ENCODE peak calls at places on chromosome 15, in four cellular contexts. One of them, this sample, is unnamed.

GRCh38 chr15:66097151-66098018 is 156.2 kb downstream of the MEGF11 start:
- DNase-seq in GM12865: no peak
- DNase-seq in GM23248: peak
- DNase-seq in aorta: no peak
- DNase-seq in this sample: peak

GRCh38 chr15:66832679-66833078 is 130.6 kb downstream of the SMAD6 start:
- DNase-seq in GM12865: no peak
- DNase-seq in GM23248: peak
- DNase-seq in aorta: no peak
- DNase-seq in this sample: no peak

GRCh38 chr15:61327019-61327631 is 98.0 kb upstream of the RORA start:
- DNase-seq in GM12865: peak
- DNase-seq in GM23248: no peak
- DNase-seq in aorta: no peak
- DNase-seq in this sample: no peak

GRCh38 chr15:32706704-32707103 is 11.1 kb upstream of the GREM1 start:
- DNase-seq in GM12865: no peak
- DNase-seq in GM23248: peak
- DNase-seq in aorta: no peak
- DNase-seq in this sample: peak

GRCh38 chr15:73856458-73857192 is 16.7 kb upstream of the TBC1D21 start:
- DNase-seq in aorta: no peak
- DNase-seq in GM12865: no peak
- DNase-seq in GM23248: no peak
- DNase-seq in this sample: no peak

GRCh38 chr15:72116680-72117447 is 1.1 kb downstream of the MYO9A start:
- DNase-seq in GM12865: peak
- DNase-seq in aorta: no peak
- DNase-seq in GM23248: peak
- DNase-seq in this sample: peak

GRCh38 chr15:60871731-60872130 is 357.4 kb downstream of the RORA start:
- DNase-seq in GM12865: no peak
- DNase-seq in GM23248: peak
- DNase-seq in aorta: no peak
- DNase-seq in this sample: no peak

GRCh38 chr15:65621638-65622037 is at the start of gene SLC24A1:
- DNase-seq in GM23248: no peak
- DNase-seq in GM12865: no peak
- DNase-seq in aorta: no peak
- DNase-seq in this sample: no peak

GRCh38 chr15:73127302-73127936 is 75.2 kb downstream of the NEO1 start:
- DNase-seq in aorta: no peak
- DNase-seq in GM23248: peak
- DNase-seq in GM12865: peak
- DNase-seq in this sample: peak

GRCh38 chr15:32148833-32149555 is 118.7 kb downstream of the CHRNA7 start:
- DNase-seq in GM23248: no peak
- DNase-seq in GM12865: no peak
- DNase-seq in aorta: no peak
- DNase-seq in this sample: no peak

GRCh38 chr15:52040167-52040900 is 21.3 kb downstream of the MAPK6 start:
- DNase-seq in GM23248: peak
- DNase-seq in aorta: no peak
- DNase-seq in GM12865: no peak
- DNase-seq in this sample: peak

GRCh38 chr15:77034620-77035467 is 36.1 kb downstream of the TSPAN3 start:
- DNase-seq in aorta: peak
- DNase-seq in GM12865: peak
- DNase-seq in GM23248: peak
- DNase-seq in this sample: peak

GRCh38 chr15:48862705-48863104 is 15.2 kb upstream of the EID1 start:
- DNase-seq in aorta: no peak
- DNase-seq in GM23248: no peak
- DNase-seq in GM12865: peak
- DNase-seq in this sample: no peak

GRCh38 chr15:78306176-78306774 is 6.9 kb upstream of the SKIC8 start:
- DNase-seq in aorta: no peak
- DNase-seq in GM23248: peak
- DNase-seq in GM12865: no peak
- DNase-seq in this sample: no peak

GRCh38 chr15:63089260-63090043 is 32.2 kb upstream of the LACTB start:
- DNase-seq in GM12865: no peak
- DNase-seq in aorta: no peak
- DNase-seq in GM23248: peak
- DNase-seq in this sample: peak

GRCh38 chr15:74179101-74179841 is 5.8 kb downstream of the ISLR start:
- DNase-seq in GM23248: peak
- DNase-seq in GM12865: no peak
- DNase-seq in aorta: peak
- DNase-seq in this sample: peak

GRCh38 chr15:58517682-58518525 is 86.1 kb downstream of the LIPC start:
- DNase-seq in GM23248: no peak
- DNase-seq in aorta: no peak
- DNase-seq in GM12865: peak
- DNase-seq in this sample: no peak

GRCh38 chr15:59283717-59284336 is 77.2 kb downstream of the LDHAL6B start:
- DNase-seq in aorta: no peak
- DNase-seq in GM12865: no peak
- DNase-seq in GM23248: no peak
- DNase-seq in this sample: no peak

GRCh38 chr15:44492040-44492439 is 44.9 kb upstream of the EIF3J start:
- DNase-seq in GM12865: no peak
- DNase-seq in aorta: peak
- DNase-seq in GM23248: no peak
- DNase-seq in this sample: no peak

GRCh38 chr15:74978503-74978902 is 16.9 kb upstream of the SCAMP5 start:
- DNase-seq in GM23248: peak
- DNase-seq in GM12865: no peak
- DNase-seq in aorta: no peak
- DNase-seq in this sample: peak

GRCh38 chr15:23629234-23629805 is 18.3 kb downstream of the MAGEL2 start:
- DNase-seq in aorta: no peak
- DNase-seq in GM23248: peak
- DNase-seq in GM12865: no peak
- DNase-seq in this sample: peak

GRCh38 chr15:51853987-51854386 is 24.5 kb downstream of the TMOD3 start:
- DNase-seq in GM12865: no peak
- DNase-seq in GM23248: peak
- DNase-seq in aorta: no peak
- DNase-seq in this sample: no peak

GRCh38 chr15:70410371-70410975 is 312.8 kb upstream of the TLE3 start:
- DNase-seq in GM23248: no peak
- DNase-seq in GM12865: no peak
- DNase-seq in aorta: no peak
- DNase-seq in this sample: no peak

GRCh38 chr15:78405336-78405924 is 32.6 kb upstream of the IREB2 start:
- DNase-seq in GM23248: no peak
- DNase-seq in GM12865: no peak
- DNase-seq in aorta: peak
- DNase-seq in this sample: no peak

GRCh38 chr15:34437687-34438086 is at the start of gene GOLGA8A:
- DNase-seq in GM23248: peak
- DNase-seq in aorta: peak
- DNase-seq in GM12865: peak
- DNase-seq in this sample: peak

GRCh38 chr15:63572749-63573464 is 24.3 kb upstream of the FBXL22 start:
- DNase-seq in aorta: no peak
- DNase-seq in GM12865: no peak
- DNase-seq in GM23248: no peak
- DNase-seq in this sample: no peak

GRCh38 chr15:95988574-95988887 is 342.0 kb upstream of the NR2F2 start:
- DNase-seq in GM23248: peak
- DNase-seq in aorta: no peak
- DNase-seq in GM12865: peak
- DNase-seq in this sample: no peak

GRCh38 chr15:85118581-85118980 is 136.9 kb downstream of the PDE8A start:
- DNase-seq in GM12865: no peak
- DNase-seq in GM23248: no peak
- DNase-seq in aorta: no peak
- DNase-seq in this sample: no peak

GRCh38 chr15:32803631-32804030 is 85.8 kb downstream of the GREM1 start:
- DNase-seq in aorta: no peak
- DNase-seq in GM12865: no peak
- DNase-seq in GM23248: peak
- DNase-seq in this sample: no peak

GRCh38 chr15:33126559-33127290 is 67.8 kb downstream of the FMN1 start:
- DNase-seq in GM12865: peak
- DNase-seq in GM23248: peak
- DNase-seq in aorta: peak
- DNase-seq in this sample: peak

GRCh38 chr15:60392601-60392985 is 5.2 kb downstream of the ANXA2 start:
- DNase-seq in GM12865: peak
- DNase-seq in aorta: no peak
- DNase-seq in GM23248: peak
- DNase-seq in this sample: peak

GRCh38 chr15:87871130-87871737 is 385.3 kb downstream of the NTRK3 start:
- DNase-seq in aorta: no peak
- DNase-seq in GM12865: no peak
- DNase-seq in GM23248: peak
- DNase-seq in this sample: peak

GRCh38 chr15:48358681-48359152 is 27.5 kb downstream of the DUT start:
- DNase-seq in GM23248: peak
- DNase-seq in aorta: no peak
- DNase-seq in GM12865: peak
- DNase-seq in this sample: no peak

GRCh38 chr15:57375827-57376694 is at the start of gene CGNL1:
- DNase-seq in GM23248: peak
- DNase-seq in GM12865: no peak
- DNase-seq in aorta: peak
- DNase-seq in this sample: peak

GRCh38 chr15:43525131-43525530 is 7.7 kb downstream of the MAP1A start:
- DNase-seq in aorta: no peak
- DNase-seq in GM23248: no peak
- DNase-seq in GM12865: no peak
- DNase-seq in this sample: peak

GRCh38 chr15:47066386-47066785 is 650.9 kb upstream of the SEMA6D start:
- DNase-seq in aorta: no peak
- DNase-seq in GM23248: no peak
- DNase-seq in GM12865: no peak
- DNase-seq in this sample: no peak

GRCh38 chr15:66941231-66941711 is 124.1 kb upstream of the SMAD3 start:
- DNase-seq in GM23248: peak
- DNase-seq in aorta: no peak
- DNase-seq in GM12865: no peak
- DNase-seq in this sample: no peak

GRCh38 chr15:97995881-97996603 is 35.5 kb downstream of the ARRDC4 start:
- DNase-seq in GM23248: peak
- DNase-seq in GM12865: peak
- DNase-seq in aorta: no peak
- DNase-seq in this sample: no peak

GRCh38 chr15:68428431-68428940 is 3.5 kb downstream of the ITGA11 start:
- DNase-seq in GM23248: no peak
- DNase-seq in GM12865: no peak
- DNase-seq in aorta: no peak
- DNase-seq in this sample: no peak

GRCh38 chr15:68427961-68428360 is 4.0 kb downstream of the ITGA11 start:
- DNase-seq in GM12865: no peak
- DNase-seq in GM23248: peak
- DNase-seq in aorta: no peak
- DNase-seq in this sample: no peak

GRCh38 chr15:68430471-68431036 is 1.4 kb downstream of the ITGA11 start:
- DNase-seq in GM12865: no peak
- DNase-seq in aorta: no peak
- DNase-seq in GM23248: peak
- DNase-seq in this sample: no peak

GRCh38 chr15:68431037-68431791 is 749 bp downstream of the ITGA11 start:
- DNase-seq in GM23248: peak
- DNase-seq in aorta: peak
- DNase-seq in GM12865: no peak
- DNase-seq in this sample: peak

GRCh38 chr15:68429691-68430470 is 2.1 kb downstream of the ITGA11 start:
- DNase-seq in GM12865: no peak
- DNase-seq in GM23248: peak
- DNase-seq in aorta: no peak
- DNase-seq in this sample: peak
- H3K4me3 ChIP-seq in GM12865: no peak
- H3K4me3 ChIP-seq in GM23248: peak
- H3K4me3 ChIP-seq in aorta: peak
- H3K4me3 ChIP-seq in this sample: peak

DNA sequence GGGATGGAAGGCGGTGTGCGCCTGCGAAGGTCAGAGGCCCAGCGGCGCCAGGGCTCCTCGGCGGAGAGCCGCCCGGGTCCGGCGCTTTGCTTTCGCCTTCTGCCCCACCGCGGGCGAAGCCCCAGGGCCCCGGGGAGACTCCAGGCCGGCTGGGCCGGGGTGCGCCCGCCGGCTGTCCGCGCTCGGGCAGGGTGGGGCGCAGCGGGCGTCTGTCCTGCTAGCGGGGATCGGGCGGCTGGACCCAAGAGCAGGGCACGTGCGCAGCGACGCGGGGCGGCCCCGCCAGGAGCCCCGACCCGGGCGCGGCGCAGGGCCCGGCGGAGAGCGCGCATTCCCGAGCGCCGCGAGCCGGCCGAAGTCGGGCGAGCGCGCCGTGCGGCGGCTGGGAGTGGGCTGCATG is 585 bp upstream of the ALDH1A3 start:
- DNase-seq in aorta: no peak
- DNase-seq in GM12865: no peak
- DNase-seq in GM23248: peak
- DNase-seq in this sample: peak
- H3K4me3 ChIP-seq in aorta: peak
- H3K4me3 ChIP-seq in GM12865: peak
- H3K4me3 ChIP-seq in GM23248: peak
- H3K4me3 ChIP-seq in this sample: peak

DNA sequence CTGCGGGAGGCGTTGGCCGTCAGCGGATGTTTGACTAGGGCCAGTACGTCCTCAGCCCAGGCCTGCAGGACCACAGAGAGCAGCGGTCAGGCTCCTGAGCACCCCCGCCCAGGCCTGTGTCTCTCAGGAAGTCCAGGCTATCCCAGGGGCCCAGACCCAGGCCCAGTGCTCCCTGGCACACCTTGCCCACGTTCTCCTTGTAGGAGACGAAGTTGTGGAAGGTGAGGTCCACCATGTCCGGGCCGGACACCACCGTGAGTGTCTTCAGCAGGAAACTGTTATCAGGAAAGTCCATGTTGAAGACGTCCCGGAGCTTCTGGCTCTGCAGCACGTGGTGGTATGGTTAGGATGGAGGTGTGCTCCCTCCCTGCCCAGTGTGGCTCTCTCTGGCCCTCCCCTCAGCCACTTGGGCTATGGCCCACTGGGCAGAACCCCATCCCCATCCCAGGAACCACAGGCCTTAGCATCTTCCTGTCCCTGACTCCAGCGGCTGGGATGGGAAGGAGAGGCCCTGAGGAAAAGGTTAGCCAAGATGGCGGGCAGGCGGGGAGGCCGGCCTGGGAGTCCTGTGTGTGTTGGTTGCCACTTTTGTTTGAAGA is 5.3 kb downstream of the PLCB2 start:
- DNase-seq in aorta: peak
- DNase-seq in GM12865: no peak
- DNase-seq in GM23248: no peak
- DNase-seq in this sample: no peak
- H3K4me3 ChIP-seq in aorta: no peak
- H3K4me3 ChIP-seq in GM12865: no peak
- H3K4me3 ChIP-seq in GM23248: no peak
- H3K4me3 ChIP-seq in this sample: no peak

GRCh38 chr15:69402816-69403215 is 11.3 kb upstream of the KIF23 start:
- DNase-seq in GM23248: peak
- DNase-seq in GM12865: no peak
- DNase-seq in aorta: peak
- DNase-seq in this sample: no peak
- H3K4me3 ChIP-seq in GM23248: no peak
- H3K4me3 ChIP-seq in GM12865: no peak
- H3K4me3 ChIP-seq in aorta: no peak
- H3K4me3 ChIP-seq in this sample: no peak